ENCODE peak calls at places on chromosomes 2 and 18, in four cellular contexts. H, A, M and L are unnamed samples.

GRCh38 chr2:241000831-241001321 is 2.5 kb downstream of the SNED1 start:
- DNase-seq in H (no peak), A (no peak), M (no peak), L (no peak)

GRCh38 chr18:58856881-58857280 is 7.8 kb upstream of the ZNF532 start:
- DNase-seq in H (no peak), A (no peak), M (no peak), L (no peak)

GRCh38 chr2:74004212-74005182 is 19.8 kb downstream of the TET3 start:
- DNase-seq in H (peak; percentile 41), A (peak; percentile 77), M (no peak), L (no peak)

GRCh38 chr2:106644623-106645022 is 157.5 kb downstream of the CD8B2 start:
- DNase-seq in H (no peak), A (no peak), M (no peak), L (no peak)

GRCh38 chr2:196268538-196269338 is 97.4 kb upstream of the STK17B start:
- DNase-seq in H (no peak), A (no peak), M (no peak), L (peak; percentile 66)

GRCh38 chr2:81324046-81324445 is 1019.5 kb upstream of the LRRTM1 start:
- DNase-seq in H (no peak), A (peak; percentile 4), M (no peak), L (peak; percentile 31)

GRCh38 chr2:187360286-187360685 is 87.8 kb downstream of the CALCRL start:
- DNase-seq in H (no peak), A (no peak), M (no peak), L (no peak)

GRCh38 chr2:145000376-145000775 is 480.5 kb upstream of the ZEB2 start:
- DNase-seq in H (no peak), A (no peak), M (no peak), L (no peak)

GRCh38 chr2:133333189-133333588 is 235.1 kb downstream of the NCKAP5 start:
- DNase-seq in H (no peak), A (no peak), M (no peak), L (no peak)

GRCh38 chr2:203743441-203743932 is 37.0 kb downstream of the CD28 start:
- DNase-seq in H (no peak), A (no peak), M (no peak), L (no peak)

GRCh38 chr2:381919-382833 is 94.3 kb upstream of the ALKAL2 start:
- DNase-seq in H (no peak), A (no peak), M (no peak), L (no peak)

GRCh38 chr2:191189112-191189635 is 38.4 kb upstream of the STAT4 start:
- DNase-seq in H (no peak), A (no peak), M (no peak), L (no peak)

GRCh38 chr2:160908157-160908556 is 252.1 kb upstream of the TANK start:
- DNase-seq in H (no peak), A (no peak), M (no peak), L (no peak)

GRCh38 chr18:62596145-62597005 is 73.5 kb downstream of the ZCCHC2 start:
- DNase-seq in H (no peak), A (no peak), M (no peak), L (no peak)

GRCh38 chr2:68741238-68741637 is 6.6 kb downstream of the ARHGAP25 start:
- DNase-seq in H (no peak), A (no peak), M (no peak), L (no peak)

GRCh38 chr2:39587168-39587567 is 78.5 kb upstream of the TMEM178A start:
- DNase-seq in H (no peak), A (no peak), M (no peak), L (no peak)

GRCh38 chr2:113966832-113967231 is 76.9 kb downstream of the ACTR3 start:
- DNase-seq in H (no peak), A (no peak), M (no peak), L (no peak)

GRCh38 chr2:25928668-25929067 is 50.4 kb upstream of the ASXL2 start:
- DNase-seq in H (no peak), A (no peak), M (no peak), L (no peak)

GRCh38 chr2:168441214-168441872 is 14.7 kb upstream of the CERS6 start:
- DNase-seq in H (no peak), A (no peak), M (no peak), L (no peak)

GRCh38 chr18:32271649-32272324 is 81.9 kb downstream of the MEP1B start:
- DNase-seq in H (peak; percentile 56), A (peak; percentile 15), M (no peak), L (peak; percentile 34)

GRCh38 chr2:48131503-48132293 is 225.4 kb upstream of the FBXO11 start:
- DNase-seq in H (peak; percentile 19), A (peak; percentile 33), M (no peak), L (no peak)

GRCh38 chr2:234770081-234770506 is 181.7 kb upstream of the SH3BP4 start:
- DNase-seq in H (peak; percentile 6), A (no peak), M (no peak), L (no peak)

GRCh38 chr2:175282300-175282699 is 100.8 kb upstream of the ATP5MC3 start:
- DNase-seq in H (peak; percentile 1), A (peak; percentile 48), M (no peak), L (peak; percentile 67)

GRCh38 chr18:36511791-36512352 is 214.4 kb downstream of the FHOD3 start:
- DNase-seq in H (no peak), A (no peak), M (no peak), L (no peak)

GRCh38 chr2:31253344-31254155 is 19.6 kb downstream of the EHD3 start:
- DNase-seq in H (no peak), A (no peak), M (no peak), L (no peak)

GRCh38 chr2:127032601-127033000 is 74.4 kb downstream of the BIN1 start:
- DNase-seq in H (no peak), A (no peak), M (no peak), L (no peak)

GRCh38 chr18:49869354-49869753 is 56.0 kb upstream of the ACAA2 start:
- DNase-seq in H (no peak), A (no peak), M (no peak), L (no peak)